ENCODE peak calls at places on chromosomes 4 and X, in ten cellular contexts. C is neural progenitor cell; P is DND-41; A is cardiac muscle cell; H is gastrocnemius medialis; Q is CD8-positive, alpha-beta memory T cell; O is mesendoderm; T is OCI-LY7; B is CD8-positive, alpha-beta T cell; Z is IMR-90. W is an unnamed sample. For H3K36me3, the result is how much of the 10 kb centered on the place peaks cover.

GRCh38 chr4:38681283-38682066 is 17.5 kb downstream of the KLF3 start:
- DNase-seq in A (peak), C (no peak), B (no peak), Q (no peak), P (no peak), O (no peak), T (no peak), Z (peak), H (no peak), W (no peak)

GRCh38 chrX:65706041-65706828 is 38.8 kb downstream of the MSN start:
- DNase-seq in Z (peak), B (peak), T (no peak), Q (peak), A (peak), H (peak), C (no peak), P (no peak), O (peak), W (peak)

GRCh38 chr4:56130609-56131150 is 181.9 kb downstream of the CEP135 start:
- DNase-seq in P (no peak), Q (no peak), B (no peak), H (no peak), A (no peak), Z (no peak), T (no peak), O (no peak), C (no peak), W (no peak)

GRCh38 chrX:84339507-84340364 is 151.7 kb upstream of the RPS6KA6 start:
- DNase-seq in T (peak), H (no peak), O (peak), C (peak), P (no peak), Q (no peak), B (no peak), Z (peak), A (peak), W (no peak)

GRCh38 chrX:54076903-54077302 is 32.6 kb upstream of the PHF8 start:
- DNase-seq in T (no peak), Z (peak), C (no peak), P (no peak), Q (no peak), B (no peak), A (peak), H (no peak), O (peak), W (no peak)

GRCh38 chr4:8110071-8110986 is 48.3 kb downstream of the ABLIM2 start:
- DNase-seq in T (peak), O (peak), B (no peak), H (no peak), Q (no peak), Z (no peak), A (peak), P (no peak), C (peak), W (peak)

GRCh38 chrX:101191217-101191750 is 28.3 kb upstream of the DRP2 start:
- DNase-seq in P (no peak), T (no peak), C (peak), Z (no peak), A (peak), O (peak), B (no peak), Q (no peak), H (no peak), W (peak)

GRCh38 chr4:94036964-94037363 is 170.7 kb upstream of the SMARCAD1 start:
- DNase-seq in C (no peak), Q (no peak), Z (no peak), A (no peak), B (no peak), H (no peak), P (no peak), O (peak), T (no peak), W (no peak)

GRCh38 chr4:5940470-5941203 is 47.8 kb upstream of the CRMP1 start:
- DNase-seq in P (no peak), H (no peak), Q (no peak), O (peak), A (peak), Z (peak), C (peak), B (no peak), T (no peak), W (no peak)

GRCh38 chrX:14927391-14927790 is 54.2 kb downstream of the MOSPD2 start:
- DNase-seq in Q (no peak), C (no peak), O (no peak), A (no peak), T (no peak), Z (peak), B (no peak), P (no peak), H (no peak), W (no peak)

GRCh38 chr4:161583549-161583948 is 580.3 kb downstream of the FSTL5 start:
- DNase-seq in H (no peak), B (no peak), T (no peak), O (no peak), P (no peak), C (no peak), A (no peak), Q (no peak), Z (no peak), W (no peak)

GRCh38 chr4:106444557-106444956 is 76.0 kb upstream of the GIMD1 start:
- DNase-seq in Q (no peak), B (no peak), C (no peak), P (no peak), O (no peak), H (no peak), A (no peak), Z (no peak), T (no peak), W (no peak)

GRCh38 chrX:48086119-48086518 is 14.7 kb upstream of the ZNF630 start:
- DNase-seq in O (no peak), C (no peak), Z (no peak), Q (no peak), A (peak), P (no peak), T (no peak), H (no peak), B (no peak), W (no peak)

GRCh38 chrX:38110231-38110630 is 103.9 kb downstream of the SYTL5 start:
- DNase-seq in O (peak), B (no peak), A (peak), C (no peak), H (no peak), P (no peak), Z (peak), T (no peak), Q (no peak), W (no peak)

GRCh38 chr4:20426028-20426427 is 174.3 kb downstream of the SLIT2 start:
- DNase-seq in O (peak), C (peak), T (no peak), Q (no peak), A (no peak), B (no peak), P (no peak), H (no peak), Z (no peak), W (no peak)

GRCh38 chrX:20388594-20388993 is 121.9 kb upstream of the RPS6KA3 start:
- DNase-seq in Q (no peak), H (no peak), Z (no peak), O (no peak), C (no peak), A (peak), T (no peak), P (no peak), B (no peak), W (no peak)

GRCh38 chrX:10157032-10157341 is 212 bp downstream of the CLCN4 start:
- DNase-seq in H (no peak), A (no peak), Q (no peak), T (no peak), B (no peak), O (no peak), Z (no peak), C (no peak), P (no peak), W (no peak)

GRCh38 chr4:36385951-36386561 is 104.6 kb downstream of the DTHD1 start:
- DNase-seq in Q (peak), Z (no peak), P (peak), T (peak), C (no peak), H (no peak), B (peak), O (no peak), A (no peak), W (no peak)

DNA sequence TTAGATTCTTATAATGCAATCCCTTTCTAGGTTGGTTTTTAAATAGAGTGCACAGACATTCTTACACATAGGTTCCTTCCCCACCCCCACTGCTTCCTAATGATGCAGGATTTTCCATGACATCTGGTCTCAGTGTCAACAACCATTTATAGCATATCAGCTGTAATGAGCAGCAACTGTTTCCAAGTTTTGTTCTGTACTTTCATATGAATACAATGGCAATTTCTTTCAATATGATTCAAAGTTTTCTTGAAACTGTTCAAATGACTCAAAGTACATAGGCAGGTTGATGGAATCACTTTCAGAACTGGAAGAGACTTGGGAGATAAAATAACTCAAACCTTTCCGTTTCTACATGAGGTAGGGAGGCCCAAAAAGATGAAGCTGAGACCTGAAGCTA is 220.7 kb downstream of the CAMK2D start:
- DNase-seq in C (no peak), T (no peak), Z (peak), O (no peak), H (no peak), Q (no peak), P (no peak), B (no peak), A (peak), W (no peak)
- H3K27ac ChIP-seq in C (no peak), T (no peak), Z (no peak), O (no peak), H (peak), Q (no peak), P (no peak), B (no peak), A (no peak), W (peak)

GRCh38 chrX:153459976-153460375 is 10.4 kb downstream of the HAUS7 start:
- DNase-seq in T (no peak), H (no peak), O (peak), Q (no peak), B (no peak), C (no peak), A (peak), Z (peak), P (no peak), W (no peak)
- H3K36me3 ChIP-seq in T (under half), H (under half), O (under half), Q (under half), B (under half), C (under half), A (under half), Z (under half), P (half or more), W (under half)

DNA sequence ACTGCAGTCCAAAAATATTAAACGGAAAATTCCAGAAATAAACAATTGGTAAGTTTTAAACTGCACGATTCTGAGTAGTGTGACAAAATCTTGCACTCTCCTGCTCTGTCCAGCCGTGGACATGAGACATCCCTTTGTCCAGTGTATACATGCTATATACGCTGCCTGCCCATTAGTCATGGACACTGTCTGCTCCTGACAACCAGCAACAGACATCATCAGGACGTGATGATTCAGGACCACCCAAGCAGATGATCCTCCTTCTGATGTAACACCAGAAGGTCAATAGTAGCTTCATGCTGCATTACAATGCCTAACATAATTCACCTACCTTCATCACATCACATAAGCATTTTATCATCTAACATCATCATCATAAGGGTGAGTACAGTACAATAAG is 36.3 kb downstream of the ATRX start:
- DNase-seq in T (no peak), C (no peak), P (no peak), B (no peak), H (no peak), Z (peak), A (peak), O (peak), Q (no peak), W (no peak)
- H3K4me3 ChIP-seq in T (no peak), C (no peak), P (no peak), B (no peak), H (no peak), Z (no peak), A (no peak), O (no peak), Q (no peak), W (no peak)

DNA sequence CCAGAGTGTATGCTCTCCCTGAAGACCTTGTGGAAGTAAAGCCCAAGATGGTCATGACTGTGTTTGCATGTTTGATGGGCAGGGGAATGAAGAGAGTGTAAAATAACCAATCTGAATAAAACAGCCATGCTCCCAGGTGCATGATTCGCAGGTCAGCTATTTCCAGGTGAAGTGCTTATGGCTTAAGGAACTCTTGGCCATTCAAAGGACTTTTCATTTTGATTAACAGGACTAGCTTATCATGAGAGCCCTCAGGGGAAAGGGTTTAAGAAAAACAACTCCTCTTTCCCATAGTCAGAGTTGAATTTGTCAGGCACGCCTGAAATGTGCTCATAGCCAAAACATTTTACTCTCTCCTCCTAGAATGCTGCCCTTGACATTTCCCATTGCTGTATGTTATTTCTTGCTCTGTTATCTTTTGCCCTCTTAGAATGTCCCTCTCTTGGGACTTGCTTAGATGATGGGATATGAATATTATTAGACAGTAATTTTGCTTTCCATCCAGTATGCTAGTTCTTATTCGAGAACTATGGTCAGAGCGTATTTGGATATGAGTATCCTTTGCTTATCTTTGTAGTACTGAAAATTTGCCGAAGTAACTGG is 88.6 kb downstream of the PLS3 start:
- DNase-seq in H (no peak), O (peak), Q (no peak), T (no peak), A (no peak), C (no peak), P (no peak), B (no peak), Z (no peak), W (no peak)
- H3K27ac ChIP-seq in H (no peak), O (no peak), Q (no peak), T (no peak), A (peak), C (no peak), P (no peak), B (no peak), Z (peak), W (no peak)

GRCh38 chrX:78116365-78116764 is 12.3 kb downstream of the PGK1 start:
- DNase-seq in P (no peak), Q (no peak), T (no peak), A (no peak), O (no peak), C (no peak), B (no peak), H (no peak), Z (no peak), W (no peak)
- H3K36me3 ChIP-seq in P (half or more), Q (half or more), T (half or more), A (half or more), O (under half), C (under half), B (half or more), H (under half), Z (half or more), W (under half)

DNA sequence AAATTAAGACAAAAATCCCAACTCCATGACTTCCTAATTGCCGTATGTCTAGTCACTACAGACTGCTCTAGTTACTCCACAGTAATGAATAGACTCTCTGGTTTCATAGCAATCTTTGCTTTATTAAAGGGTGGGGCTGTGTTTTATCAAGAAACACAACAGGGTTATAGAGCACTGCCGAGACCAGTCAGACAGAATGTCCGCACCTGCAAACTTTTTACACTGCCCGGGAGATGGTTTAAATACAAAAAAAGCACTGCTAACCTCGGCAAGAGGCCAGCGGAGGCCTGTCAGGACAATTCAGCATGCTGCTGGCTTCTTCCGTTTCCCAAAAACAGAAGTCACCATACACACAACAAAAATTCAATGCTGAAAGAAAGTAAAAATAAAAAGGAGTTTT is 67.4 kb downstream of the IRF2 start:
- DNase-seq in Q (no peak), Z (no peak), B (no peak), A (no peak), H (no peak), O (no peak), T (peak), C (no peak), P (no peak), W (no peak)
- H3K4me3 ChIP-seq in Q (no peak), Z (no peak), B (no peak), A (no peak), H (no peak), O (no peak), T (no peak), C (no peak), P (no peak), W (no peak)

GRCh38 chrX:134237363-134237702 is 351 bp downstream of the CCDC160 start:
- DNase-seq in A (no peak), H (no peak), T (no peak), B (no peak), P (no peak), Q (no peak), O (no peak), C (peak), Z (no peak), W (no peak)

GRCh38 chrX:134236690-134237362 is at the start of gene CCDC160:
- DNase-seq in Q (no peak), T (no peak), H (peak), B (peak), P (no peak), A (peak), C (peak), O (peak), Z (no peak), W (peak)

GRCh38 chrX:134239016-134239415 is 2.0 kb downstream of the CCDC160 start:
- DNase-seq in H (no peak), C (no peak), A (no peak), P (no peak), B (no peak), T (no peak), O (no peak), Q (no peak), Z (no peak), W (no peak)

GRCh38 chrX:134241960-134242619 is 5.1 kb downstream of the CCDC160 start:
- DNase-seq in Z (no peak), O (no peak), Q (no peak), H (no peak), P (no peak), A (no peak), B (no peak), C (peak), T (no peak), W (no peak)

GRCh38 chrX:134240209-134240608 is 3.2 kb downstream of the CCDC160 start:
- DNase-seq in Z (no peak), C (peak), O (peak), P (no peak), B (no peak), H (no peak), Q (no peak), T (no peak), A (no peak), W (no peak)
- H3K27ac ChIP-seq in Z (no peak), C (peak), O (no peak), P (no peak), B (no peak), H (no peak), Q (no peak), T (no peak), A (no peak), W (no peak)

GRCh38 chr4:102612824-102613366 is 111.7 kb downstream of the NFKB1 start:
- DNase-seq in O (peak), Q (peak), A (no peak), B (peak), P (no peak), Z (no peak), H (no peak), T (no peak), C (no peak), W (no peak)
- H3K36me3 ChIP-seq in O (under half), Q (under half), A (under half), B (under half), P (half or more), Z (under half), H (half or more), T (half or more), C (under half), W (half or more)

GRCh38 chrX:8845060-8845459 is 43.9 kb upstream of the FAM9A start:
- DNase-seq in C (no peak), P (no peak), O (peak), Q (no peak), B (no peak), H (no peak), A (peak), Z (peak), T (no peak), W (no peak)
- H3K4me3 ChIP-seq in C (no peak), P (no peak), O (no peak), Q (no peak), B (no peak), H (no peak), A (no peak), Z (no peak), T (no peak), W (no peak)

GRCh38 chr4:1130318-1131186 is 17.2 kb upstream of the RNF212 start:
- DNase-seq in C (peak), B (peak), H (peak), A (peak), O (peak), T (peak), Q (peak), P (peak), Z (peak), W (peak)
- H3K27ac ChIP-seq in C (no peak), B (no peak), H (no peak), A (no peak), O (no peak), T (no peak), Q (no peak), P (no peak), Z (no peak), W (no peak)